ENCODE peak calls at places on chromosomes 11 and 22, in four cellular contexts. B is endothelial cell of umbilical vein, I is HCT116, R is K562. J is an unnamed sample.

GRCh38 chr11:100857236-100858005 is 170.3 kb downstream of the ARHGAP42 start:
- DNase-seq in I (no peak), R (no peak), B (no peak), J (no peak)

GRCh38 chr11:26712497-26712896 is 9.4 kb downstream of the SLC5A12 start:
- DNase-seq in B (no peak), R (no peak), I (no peak), J (no peak)

GRCh38 chr11:31069447-31070205 is 299.9 kb downstream of the DCDC1 start:
- DNase-seq in R (no peak), B (no peak), I (no peak), J (no peak)

GRCh38 chr11:79439430-79439892 is 1.4 kb downstream of the TENM4 start:
- DNase-seq in B (no peak), I (no peak), R (no peak), J (no peak)

GRCh38 chr11:19577849-19578619 is 134.6 kb upstream of the NAV2 start:
- DNase-seq in I (no peak), B (peak), R (no peak), J (no peak)

GRCh38 chr11:123159146-123159857 is 35.7 kb downstream of the CLMP start:
- DNase-seq in R (no peak), I (no peak), B (no peak), J (no peak)

GRCh38 chr11:115911656-115912055 is 407.4 kb upstream of the CADM1 start:
- DNase-seq in I (no peak), B (no peak), R (no peak), J (no peak)

GRCh38 chr22:49148895-49149418 is 678.7 kb downstream of the BRD1 start:
- DNase-seq in B (no peak), R (no peak), I (no peak), J (no peak)

GRCh38 chr11:72577271-72577681 is 96.9 kb downstream of the PDE2A start:
- DNase-seq in B (no peak), R (no peak), I (no peak), J (no peak)

GRCh38 chr22:40705918-40706682 is 26.8 kb downstream of the MCHR1 start:
- DNase-seq in B (no peak), R (no peak), I (no peak), J (no peak)

GRCh38 chr11:86145439-86146156 is 76.7 kb upstream of the PICALM start:
- DNase-seq in R (no peak), B (no peak), I (no peak), J (no peak)

GRCh38 chr11:20530942-20531703 is 68.3 kb upstream of the SLC6A5 start:
- DNase-seq in I (no peak), B (no peak), R (no peak), J (no peak)

GRCh38 chr22:20549232-20549841 is 41.9 kb downstream of the MED15 start:
- DNase-seq in B (peak), R (no peak), I (no peak), J (no peak)

GRCh38 chr11:15276616-15277015 is 161.9 kb downstream of the INSC start:
- DNase-seq in B (no peak), I (peak), R (peak), J (no peak)

GRCh38 chr11:66280428-66280827 is 2.5 kb downstream of the CNIH2 start:
- DNase-seq in R (no peak), B (no peak), I (no peak), J (no peak)

GRCh38 chr22:26845016-26845728 is 187.8 kb downstream of the MIAT start:
- DNase-seq in I (no peak), R (no peak), B (peak), J (peak)

GRCh38 chr11:93542753-93543246 is 391 bp downstream of the SMCO4 start:
- DNase-seq in B (peak), R (peak), I (no peak), J (no peak)

GRCh38 chr22:45001653-45002052 is 8.2 kb downstream of the PHF21B start:
- DNase-seq in R (no peak), I (no peak), B (no peak), J (no peak)

GRCh38 chr22:50209893-50210292 is 9.1 kb downstream of the SELENOO start:
- DNase-seq in R (peak), B (peak), I (no peak), J (no peak)

GRCh38 chr11:125956371-125956770 is 10.5 kb downstream of the VSIG10L2 start:
- DNase-seq in R (no peak), B (no peak), I (no peak), J (no peak)

GRCh38 chr11:130652671-130653335 is 204.4 kb downstream of the ADAMTS15 start:
- DNase-seq in R (no peak), B (no peak), I (no peak), J (no peak)

GRCh38 chr11:94593030-94593429 is 25.9 kb downstream of the PIWIL4 start:
- DNase-seq in I (no peak), R (no peak), B (no peak), J (no peak)

GRCh38 chr11:96014234-96014633 is 90.3 kb upstream of the MTMR2 start:
- DNase-seq in B (no peak), I (peak), R (no peak), J (no peak)

GRCh38 chr11:104067534-104067933 is 31.1 kb downstream of the DDI1 start:
- DNase-seq in I (no peak), B (no peak), R (no peak), J (no peak)

GRCh38 chr22:30296324-30296723 is 7.0 kb upstream of the CASTOR1 start:
- DNase-seq in B (no peak), R (no peak), I (no peak), J (no peak)

GRCh38 chr11:78420255-78420764 is 2.7 kb upstream of the GAB2 start:
- DNase-seq in I (no peak), B (peak), R (peak), J (peak)

GRCh38 chr11:40315122-40315521 is 1144.3 kb downstream of the LRRC4C start:
- DNase-seq in B (no peak), I (no peak), R (no peak), J (no peak)

GRCh38 chr11:66069715-66070603 is at the start of gene PACS1:
- DNase-seq in B (peak), R (peak), I (no peak), J (no peak)

GRCh38 chr11:65560555-65561418 is 2.6 kb upstream of the LTBP3 start:
- DNase-seq in R (no peak), I (no peak), B (peak), J (no peak)

GRCh38 chr22:22893077-22893805 is 5.6 kb downstream of the IGLL5 start:
- DNase-seq in R (peak), B (no peak), I (no peak), J (no peak)

GRCh38 chr11:95923441-95923729 is 522 bp downstream of the MTMR2 start:
- DNase-seq in I (no peak), B (no peak), R (no peak), J (no peak)

GRCh38 chr11:117191680-117192400 is 7.3 kb upstream of the TAGLN start:
- DNase-seq in I (no peak), B (no peak), R (no peak), J (no peak)

GRCh38 chr22:50206599-50206998 is 5.8 kb downstream of the SELENOO start:
- DNase-seq in B (peak), I (no peak), R (peak), J (no peak)

GRCh38 chr11:34915136-34916013 is 804 bp downstream of the APIP start:
- DNase-seq in R (peak), I (no peak), B (no peak), J (no peak)

GRCh38 chr11:120336641-120337132 is 474 bp downstream of the ARHGEF12 start:
- DNase-seq in B (peak), I (no peak), R (peak), J (no peak)

GRCh38 chr11:73359341-73359740 is 16.9 kb upstream of the RELT start:
- DNase-seq in B (no peak), I (no peak), R (no peak), J (no peak)

GRCh38 chr22:46070722-46071450 is 79.4 kb upstream of the PPARA start:
- DNase-seq in R (no peak), I (no peak), B (peak), J (no peak)

GRCh38 chr11:104957280-104957679 is 11.1 kb downstream of the CASP4 start:
- DNase-seq in I (no peak), B (no peak), R (no peak), J (no peak)

GRCh38 chr22:17778412-17778976 is 4.2 kb upstream of the BID start:
- DNase-seq in I (no peak), B (no peak), R (no peak), J (no peak)
- TF ChIP-seq POLR2AphosphoS5 in I (no peak), B (no peak), R (no peak), J (no peak)

DNA sequence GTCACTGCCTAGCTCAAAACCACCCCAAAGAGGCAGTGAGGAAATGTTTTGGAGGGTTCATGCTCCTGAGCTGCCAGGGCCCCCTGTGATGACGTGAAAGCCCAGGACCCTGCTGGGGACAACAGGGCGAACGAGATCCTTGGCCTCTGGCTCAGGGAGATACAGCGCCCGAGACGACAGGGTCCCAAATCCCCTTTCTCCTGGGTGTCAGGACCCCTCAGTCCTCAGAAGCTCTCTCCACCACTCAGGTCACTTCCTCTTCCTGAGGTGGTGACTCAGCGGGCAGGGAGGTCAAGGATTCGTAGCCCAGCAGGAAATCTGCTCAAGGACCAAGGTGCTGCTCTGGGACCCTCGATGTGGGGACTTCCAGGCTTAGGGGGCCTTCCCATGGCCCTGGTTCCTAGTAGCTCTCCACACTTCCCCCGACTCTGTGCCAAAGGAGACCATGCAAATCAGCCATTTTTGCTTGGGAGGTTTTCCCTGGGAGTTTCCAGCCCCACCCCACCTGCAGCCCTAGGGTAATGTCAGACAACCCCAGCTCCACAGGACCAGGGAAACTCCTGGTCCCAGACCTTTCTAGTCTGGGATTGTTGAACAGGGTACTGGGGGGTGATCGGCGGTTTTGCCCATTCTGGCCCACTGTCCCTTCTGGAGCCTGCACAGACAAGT is 12.8 kb downstream of the BCL9L start:
- DNase-seq in B (peak), I (no peak), R (no peak), J (no peak)
- H3K9ac ChIP-seq in B (peak), I (peak), R (peak), J (no peak)

DNA sequence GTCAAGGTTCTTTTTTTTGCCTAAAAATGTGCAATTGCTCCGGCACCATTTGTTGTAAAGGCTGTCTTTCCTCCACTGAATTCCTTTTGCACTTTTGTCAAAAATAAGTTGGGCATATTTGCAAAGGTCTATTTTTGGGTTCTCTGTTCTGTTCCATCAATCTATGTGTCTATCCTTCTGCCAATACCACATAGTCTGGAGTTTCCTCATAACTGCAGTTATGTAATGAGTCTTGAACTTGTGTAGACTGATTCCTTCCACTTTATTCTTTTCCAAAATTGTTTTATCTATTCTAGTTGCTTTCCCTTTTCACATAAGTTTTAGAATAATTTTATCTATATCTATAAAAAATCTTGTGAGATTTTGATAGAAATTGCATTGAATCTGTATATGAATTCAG is 6.7 kb downstream of the KCNJ5 start:
- DNase-seq in I (no peak), B (no peak), R (no peak), J (no peak)
- TF ChIP-seq POLR2AphosphoS5 in I (no peak), B (no peak), R (no peak), J (no peak)

GRCh38 chr11:68839953-68840641 is 1.6 kb downstream of the CPT1A start:
- DNase-seq in I (no peak), R (peak), B (peak), J (no peak)

GRCh38 chr11:68843052-68843561 is 1.4 kb upstream of the CPT1A start:
- DNase-seq in I (no peak), B (peak), R (no peak), J (no peak)

GRCh38 chr11:68840661-68841653 is 759 bp downstream of the CPT1A start:
- DNase-seq in R (peak), B (peak), I (no peak), J (no peak)

GRCh38 chr11:68842427-68843051 is 823 bp upstream of the CPT1A start:
- DNase-seq in I (no peak), B (no peak), R (no peak), J (no peak)

DNA sequence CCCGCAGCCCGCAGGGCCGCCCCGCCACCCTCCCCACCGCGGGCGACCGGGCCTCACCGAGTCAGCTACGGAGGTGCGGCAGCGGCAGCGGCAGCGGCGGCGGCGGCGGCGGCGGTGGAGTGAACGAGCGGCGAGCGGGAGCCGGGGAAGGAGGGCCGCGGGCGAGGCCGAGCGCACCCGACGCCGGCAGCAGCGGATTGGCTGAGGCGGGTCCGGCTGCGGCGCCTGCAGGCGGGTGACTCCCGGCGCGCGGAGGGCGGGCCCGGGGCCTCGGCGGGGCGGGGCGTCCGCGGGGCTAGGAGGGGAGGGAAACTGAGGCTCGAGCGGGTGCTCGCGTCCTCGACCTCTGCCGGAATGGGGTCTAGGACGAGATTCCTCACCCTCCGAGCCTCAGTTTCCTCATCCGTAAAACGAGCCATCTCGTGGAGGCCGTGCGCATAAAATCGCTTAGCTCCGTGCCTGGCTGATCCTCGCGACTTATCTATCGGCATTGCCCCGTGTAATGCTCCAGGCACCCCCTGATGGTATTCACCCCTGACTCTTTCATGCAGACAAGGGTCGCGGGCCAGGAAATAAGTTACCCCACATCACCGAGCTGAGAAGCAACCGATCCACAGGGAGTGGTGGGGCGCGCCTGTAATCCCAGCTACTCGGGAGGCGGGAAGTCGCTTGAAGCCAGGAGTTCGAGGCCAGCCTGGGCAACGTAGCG is at the start of gene CPT1A:
- DNase-seq in B (peak), R (peak), I (no peak), J (no peak)
- H3K9ac ChIP-seq in B (peak), R (peak), I (peak), J (peak)

GRCh38 chr11:1604181-1604580 is 4.1 kb downstream of the KRTAP5-3 start:
- DNase-seq in B (no peak), I (no peak), R (no peak), J (no peak)
- TF ChIP-seq POLR2AphosphoS5 in B (no peak), I (no peak), R (no peak), J (no peak)